ENCODE peak calls at places on chromosomes 11 and 22, in eight cellular contexts. X, G, E, L, P, I, W and H are unnamed samples.

GRCh38 chr11:567629-568258 is 7.0 kb downstream of the RASSF7 start:
- DNase-seq in X (no peak), G (peak), E (no peak), L (no peak), P (peak), I (no peak), W (no peak), H (no peak)

GRCh38 chr11:1010551-1011319 is 25.8 kb downstream of the MUC6 start:
- DNase-seq in X (no peak), G (no peak), E (no peak), L (no peak), P (no peak), I (no peak), W (no peak), H (no peak)

GRCh38 chr22:39097098-39098020 is at the start of gene APOBEC3H:
- DNase-seq in X (no peak), G (peak), E (no peak), L (no peak), P (peak), I (peak), W (no peak), H (no peak)

GRCh38 chr22:38347944-38348750 is 30.9 kb upstream of the CSNK1E start:
- DNase-seq in X (no peak), G (no peak), E (no peak), L (no peak), P (peak), I (no peak), W (no peak), H (no peak)

GRCh38 chr11:19951558-19952083 is 208.7 kb downstream of the DBX1 start:
- DNase-seq in X (peak), G (no peak), E (no peak), L (no peak), P (no peak), I (no peak), W (peak), H (no peak)

GRCh38 chr11:41868606-41869005 is 409.2 kb upstream of the LRRC4C start:
- DNase-seq in X (no peak), G (no peak), E (no peak), L (no peak), P (no peak), I (no peak), W (no peak), H (no peak)

GRCh38 chr22:27667121-27667843 is 134.3 kb downstream of the MN1 start:
- DNase-seq in X (peak), G (no peak), E (no peak), L (no peak), P (no peak), I (no peak), W (no peak), H (no peak)

GRCh38 chr11:113596658-113597057 is 109.5 kb downstream of the TMPRSS5 start:
- DNase-seq in X (no peak), G (no peak), E (no peak), L (no peak), P (no peak), I (no peak), W (no peak), H (no peak)

GRCh38 chr11:134071766-134072403 is 3.0 kb downstream of the JAM3 start:
- DNase-seq in X (no peak), G (no peak), E (no peak), L (no peak), P (no peak), I (no peak), W (no peak), H (no peak)

GRCh38 chr11:1521382-1522080 is 35.0 kb upstream of the MOB2 start:
- DNase-seq in X (no peak), G (no peak), E (no peak), L (no peak), P (no peak), I (no peak), W (no peak), H (no peak)

GRCh38 chr22:26597480-26597879 is 7.5 kb upstream of the TPST2 start:
- DNase-seq in X (no peak), G (no peak), E (no peak), L (no peak), P (no peak), I (no peak), W (no peak), H (no peak)

GRCh38 chr11:31958086-31958735 is 132.7 kb upstream of the RCN1 start:
- DNase-seq in X (peak), G (no peak), E (peak), L (peak), P (peak), I (peak), W (no peak), H (no peak)

GRCh38 chr11:121489823-121490222 is 37.1 kb upstream of the SORL1-AS1 start:
- DNase-seq in X (no peak), G (no peak), E (no peak), L (no peak), P (no peak), I (peak), W (no peak), H (no peak)

GRCh38 chr11:62540804-62541671 is 5.6 kb downstream of the AHNAK start:
- DNase-seq in X (no peak), G (peak), E (peak), L (no peak), P (no peak), I (no peak), W (no peak), H (no peak)

GRCh38 chr11:86940122-86940777 is 14.9 kb downstream of the FZD4 start:
- DNase-seq in X (no peak), G (no peak), E (peak), L (no peak), P (no peak), I (no peak), W (no peak), H (no peak)

GRCh38 chr11:70176940-70177689 is 26.0 kb upstream of the FADD start:
- DNase-seq in X (no peak), G (peak), E (no peak), L (peak), P (peak), I (peak), W (no peak), H (no peak)

GRCh38 chr11:60971520-60971919 is at the start of gene CD6:
- DNase-seq in X (no peak), G (peak), E (no peak), L (no peak), P (peak), I (peak), W (no peak), H (no peak)

GRCh38 chr11:38345286-38345685 is 1747.2 kb upstream of the RAG2 start:
- DNase-seq in X (no peak), G (no peak), E (no peak), L (no peak), P (no peak), I (no peak), W (no peak), H (no peak)

GRCh38 chr11:109405671-109406070 is 16.3 kb upstream of the C11orf87 start:
- DNase-seq in X (peak), G (no peak), E (no peak), L (no peak), P (no peak), I (no peak), W (no peak), H (no peak)